ENCODE peak calls at places on chromosomes 5 and 9, in five cellular contexts. S is naive thymus-derived CD4-positive, alpha-beta T cell; U is mammary epithelial cell; L is cardiac muscle cell; Q is OCI-LY7. T is an unnamed sample.

GRCh38 chr5:150640311-150641005 is at the start of gene SYNPO:
- DNase-seq in U (peak; percentile 97), S (no peak), Q (no peak), L (peak; percentile 99), T (peak; percentile 89)

GRCh38 chr9:124530216-124530615 is 23.0 kb upstream of the NR5A1 start:
- DNase-seq in S (no peak), U (no peak), Q (no peak), L (no peak), T (no peak)

GRCh38 chr5:56160723-56161445 is 72.2 kb downstream of the ANKRD55 start:
- DNase-seq in L (no peak), U (no peak), S (no peak), Q (no peak), T (no peak)

GRCh38 chr9:111605041-111605559 is 5.7 kb upstream of the PTGR1 start:
- DNase-seq in Q (no peak), U (no peak), S (no peak), L (no peak), T (no peak)

GRCh38 chr9:18478517-18479361 is 4.8 kb downstream of the ADAMTSL1 start:
- DNase-seq in Q (no peak), L (peak; percentile 43), U (no peak), S (no peak), T (no peak)

GRCh38 chr5:147455321-147455720 is 54.5 kb downstream of the DPYSL3 start:
- DNase-seq in Q (peak; percentile 9), U (no peak), S (no peak), L (peak; percentile 97), T (no peak)

GRCh38 chr9:72919246-72919945 is 33.5 kb downstream of the ALDH1A1 start:
- DNase-seq in L (no peak), S (no peak), Q (no peak), U (no peak), T (no peak)

GRCh38 chr5:135891804-135892203 is 3.8 kb downstream of the IL9 start:
- DNase-seq in L (no peak), U (no peak), Q (peak; percentile 10), S (no peak), T (no peak)

GRCh38 chr5:62354028-62354874 is 48.2 kb downstream of the KIF2A start:
- DNase-seq in S (peak; percentile 36), L (peak; percentile 70), Q (peak; percentile 67), U (peak; percentile 40), T (no peak)

GRCh38 chr5:58317808-58318207 is 142.1 kb downstream of the PLK2 start:
- DNase-seq in L (no peak), U (no peak), S (no peak), Q (no peak), T (no peak)

GRCh38 chr9:106799146-106799545 is 63.8 kb upstream of the ZNF462 start:
- DNase-seq in L (peak; percentile 87), Q (no peak), U (peak; percentile 74), S (no peak), T (no peak)

GRCh38 chr5:51389582-51390463 is 6.6 kb downstream of the ISL1 start:
- DNase-seq in L (no peak), S (no peak), Q (no peak), U (no peak), T (peak; percentile 63)

GRCh38 chr5:9343146-9343850 is 202.6 kb downstream of the SEMA5A start:
- DNase-seq in S (no peak), Q (no peak), U (peak; percentile 57), L (no peak), T (no peak)

GRCh38 chr5:74521401-74521800 is 119.1 kb downstream of the ENC1 start:
- DNase-seq in S (no peak), L (no peak), U (no peak), Q (no peak), T (no peak)

GRCh38 chr5:170200876-170201275 is 31.9 kb upstream of the C5orf58 start:
- DNase-seq in Q (no peak), U (no peak), L (no peak), S (no peak), T (no peak)

GRCh38 chr5:132504746-132505145 is 14.2 kb upstream of the IRF1 start:
- DNase-seq in U (no peak), Q (no peak), L (no peak), S (no peak), T (no peak)

GRCh38 chr9:13673348-13673747 is 393.9 kb upstream of the MPDZ start:
- DNase-seq in L (no peak), S (no peak), Q (no peak), U (no peak), T (no peak)

GRCh38 chr5:160083012-160083436 is 36.2 kb downstream of the PWWP2A start:
- DNase-seq in S (no peak), Q (no peak), L (peak; percentile 77), U (peak; percentile 56), T (no peak)

DNA sequence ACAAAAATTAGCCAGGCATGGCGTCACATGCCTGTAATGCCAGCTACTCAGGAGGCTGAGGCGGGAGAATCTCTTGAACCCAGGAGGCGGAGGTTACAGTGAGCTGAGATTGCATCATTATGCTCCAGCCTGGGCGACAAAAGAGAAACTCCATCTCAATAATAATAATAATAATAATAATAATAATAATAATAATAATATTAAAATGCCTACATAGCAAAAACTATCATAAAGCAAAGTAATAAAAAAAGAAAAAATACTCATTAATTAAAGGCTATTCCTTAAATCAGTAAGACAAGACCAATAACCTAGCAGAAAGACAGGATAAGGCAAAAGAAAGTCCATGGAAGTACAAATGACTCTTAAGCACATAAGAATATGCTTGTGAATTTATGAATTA is 50.0 kb downstream of the MRPS27 start:
- DNase-seq in L (no peak), Q (no peak), U (no peak), S (no peak), T (no peak)
- H3K36me3 ChIP-seq in L (no peaks in the 10 kb centered on the region), Q (peaks cover 77% of the 10 kb centered on the region), U (peaks cover 4% of the 10 kb centered on the region), S (no peaks in the 10 kb centered on the region), T (no peaks in the 10 kb centered on the region)

DNA sequence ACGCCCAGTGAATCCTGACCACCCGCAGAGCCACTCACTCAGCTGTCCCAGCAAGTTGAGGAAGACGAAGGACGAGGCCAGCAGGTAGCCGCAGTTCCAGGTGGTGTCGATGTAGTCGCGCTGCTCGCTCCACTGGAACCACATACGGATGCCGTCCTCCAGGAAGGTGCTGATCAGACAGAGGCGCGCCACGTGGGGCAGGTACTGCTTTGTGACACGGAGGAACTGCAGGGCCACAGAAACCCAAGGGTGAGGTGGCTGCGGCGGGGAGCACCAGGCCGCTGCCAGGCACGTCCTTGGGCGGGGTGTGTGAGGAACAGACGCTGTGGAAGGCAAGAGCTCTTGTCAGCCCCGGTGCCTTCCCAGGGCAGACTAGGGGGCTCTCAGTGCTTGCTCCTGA is 8.6 kb downstream of the SURF4 start:
- DNase-seq in Q (no peak), S (no peak), L (no peak), U (no peak), T (no peak)
- H3K36me3 ChIP-seq in Q (peaks cover 92% of the 10 kb centered on the region), S (peaks cover 64% of the 10 kb centered on the region), L (peaks cover 24% of the 10 kb centered on the region), U (peaks cover 46% of the 10 kb centered on the region), T (peaks cover 30% of the 10 kb centered on the region)

DNA sequence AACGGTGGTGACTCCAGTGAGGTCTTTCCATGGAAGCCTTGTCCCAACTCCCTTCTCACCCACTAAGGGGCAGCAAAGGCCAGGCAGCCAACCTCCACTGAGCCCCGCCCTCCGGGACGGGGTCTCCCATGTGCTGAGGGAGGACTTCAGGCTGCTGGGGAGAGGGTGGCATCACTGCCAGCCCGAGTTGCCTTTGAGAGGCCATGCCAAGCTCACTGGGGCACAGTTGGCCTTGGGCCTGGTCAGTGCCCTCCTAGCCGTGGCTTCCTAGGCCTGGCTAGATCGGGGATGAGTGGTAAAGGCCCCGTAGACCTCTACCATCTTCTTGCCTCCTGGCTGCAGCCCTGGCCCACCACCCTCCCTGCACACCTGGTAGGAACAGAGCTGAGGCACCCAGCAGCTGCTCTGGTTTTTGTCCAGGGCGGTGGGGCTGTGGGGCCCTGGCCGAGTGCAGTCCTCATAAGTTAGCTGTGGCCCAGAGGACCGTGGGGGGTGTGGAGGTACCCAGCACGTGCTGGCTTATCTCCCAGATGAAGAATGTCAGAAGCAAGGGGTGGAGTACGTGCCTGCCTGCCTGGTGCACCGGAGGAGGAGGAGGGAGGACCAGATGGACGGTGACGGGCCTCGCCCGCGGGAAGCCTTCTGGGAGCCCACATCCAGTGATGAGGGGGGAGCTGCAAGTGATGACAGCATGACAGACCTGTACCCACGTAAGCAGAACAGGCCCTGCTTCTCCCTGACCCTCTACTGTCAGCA is 3.2 kb downstream of the SURF2 start:
- DNase-seq in S (no peak), L (no peak), U (no peak), Q (no peak), T (no peak)
- H3K36me3 ChIP-seq in S (peaks cover 74% of the 10 kb centered on the region), L (peaks cover 16% of the 10 kb centered on the region), U (peaks cover 20% of the 10 kb centered on the region), Q (peaks cover 61% of the 10 kb centered on the region), T (peaks cover 15% of the 10 kb centered on the region)

GRCh38 chr9:77456829-77457437 is 191.2 kb downstream of the GNA14 start:
- DNase-seq in L (peak; percentile 92), Q (peak; percentile 77), U (peak; percentile 78), S (peak; percentile 58), T (peak; percentile 85)
- H3K36me3 ChIP-seq in L (no peaks in the 10 kb centered on the region), Q (no peaks in the 10 kb centered on the region), U (no peaks in the 10 kb centered on the region), S (no peaks in the 10 kb centered on the region), T (no peaks in the 10 kb centered on the region)

GRCh38 chr9:89361816-89362646 is 43.7 kb downstream of the SECISBP2 start:
- DNase-seq in Q (no peak), L (no peak), S (no peak), U (no peak), T (peak; percentile 64)
- H3K36me3 ChIP-seq in Q (peaks cover 59% of the 10 kb centered on the region), L (peaks cover 2% of the 10 kb centered on the region), S (peaks cover 68% of the 10 kb centered on the region), U (peaks cover 5% of the 10 kb centered on the region), T (peaks cover 39% of the 10 kb centered on the region)

GRCh38 chr9:129109952-129110739 is 447 bp downstream of the CRAT start:
- DNase-seq in L (peak; percentile 20), Q (peak; percentile 16), U (no peak), S (no peak), T (peak; percentile 78)

GRCh38 chr9:129110740-129111142 is at the start of gene CRAT:
- DNase-seq in Q (peak; percentile 92), U (peak; percentile 90), S (peak; percentile 94), L (peak; percentile 96), T (peak; percentile 99)

GRCh38 chr9:129108805-129109370 is 1.7 kb downstream of the CRAT start:
- DNase-seq in S (no peak), U (no peak), L (no peak), Q (no peak), T (peak; percentile 60)

GRCh38 chr9:129108083-129108804 is 2.3 kb downstream of the CRAT start:
- DNase-seq in L (no peak), Q (no peak), U (no peak), S (no peak), T (peak; percentile 78)

DNA sequence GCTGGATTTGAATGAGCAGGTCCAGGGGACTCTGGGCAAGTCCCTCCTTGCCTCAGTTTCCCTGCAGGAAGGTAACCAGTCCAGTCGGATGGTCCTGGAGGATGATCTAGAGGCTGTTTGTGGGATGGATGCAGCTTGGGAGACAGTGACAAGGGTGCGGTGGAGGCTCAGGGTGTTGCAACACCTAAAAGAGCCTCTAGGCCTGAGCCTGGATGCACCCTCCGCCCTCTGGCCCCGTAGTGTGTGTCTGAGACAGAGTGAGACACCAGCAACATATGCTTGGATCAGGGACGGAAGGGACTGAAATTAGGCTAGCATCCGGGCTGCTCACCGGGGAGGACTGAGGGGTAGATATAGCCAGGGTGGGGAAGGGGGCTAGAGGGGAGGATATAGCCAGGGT is 1.1 kb downstream of the CRAT start:
- DNase-seq in U (no peak), Q (peak; percentile 16), L (peak; percentile 12), S (peak; percentile 21), T (peak; percentile 69)
- H3K36me3 ChIP-seq in U (no peaks in the 10 kb centered on the region), Q (no peaks in the 10 kb centered on the region), L (no peaks in the 10 kb centered on the region), S (peaks cover 12% of the 10 kb centered on the region), T (peaks cover 5% of the 10 kb centered on the region)

DNA sequence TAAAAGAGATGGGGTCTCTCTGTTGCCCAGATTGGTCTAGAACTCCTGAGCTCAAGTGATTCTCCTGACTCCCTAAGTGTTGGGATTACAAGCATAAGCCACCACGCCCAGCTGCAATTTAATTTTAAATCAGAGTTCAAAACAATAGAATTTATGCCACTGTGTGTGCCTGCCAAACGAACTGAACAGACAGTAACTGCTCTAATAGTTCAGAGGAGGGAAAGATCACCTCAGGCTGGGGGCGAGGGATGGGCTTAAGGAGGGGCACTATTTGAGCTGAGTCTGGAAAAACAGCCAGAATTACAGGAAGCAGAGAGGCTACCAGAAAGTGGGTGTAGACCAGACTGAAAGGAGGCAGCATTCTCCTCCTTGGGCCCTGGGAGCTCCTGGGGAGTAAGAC is 12.2 kb downstream of the NOL6 start:
- DNase-seq in L (no peak), U (no peak), S (no peak), Q (no peak), T (no peak)
- H3K36me3 ChIP-seq in L (peaks cover 33% of the 10 kb centered on the region), U (peaks cover 30% of the 10 kb centered on the region), S (peaks cover 56% of the 10 kb centered on the region), Q (peaks cover 66% of the 10 kb centered on the region), T (peaks cover 38% of the 10 kb centered on the region)

T was measured in kidney.